ENCODE peak calls at places on chromosomes 12 and 14, in five cellular contexts. T is stomach, P is suprapubic skin, D is mesothelial cell of epicardium, A is astrocyte. Y is an unnamed sample.

GRCh38 chr12:59927041-59927440 is 331.2 kb downstream of the SLC16A7 start:
- DNase-seq in A (peak), D (no peak), P (no peak), T (no peak), Y (no peak)

GRCh38 chr12:52650520-52651081 is 1.4 kb downstream of the KRT2 start:
- DNase-seq in D (no peak), A (no peak), P (no peak), T (no peak), Y (no peak)

GRCh38 chr12:51389302-51389999 is 1.8 kb downstream of the GALNT6 start:
- DNase-seq in T (peak), D (no peak), P (no peak), A (peak), Y (peak)

GRCh38 chr14:77140937-77141591 is 527 bp downstream of the ZDHHC22 start:
- DNase-seq in T (no peak), D (peak), P (no peak), A (peak), Y (no peak)

GRCh38 chr12:83049306-83049705 is 362.6 kb downstream of the TMTC2 start:
- DNase-seq in P (no peak), A (no peak), D (no peak), T (no peak), Y (no peak)

GRCh38 chr14:33954016-33954598 is 3.2 kb upstream of the EGLN3 start:
- DNase-seq in T (peak), P (no peak), A (no peak), D (no peak), Y (no peak)

GRCh38 chr14:74763803-74764531 is 851 bp downstream of the YLPM1 start:
- DNase-seq in P (no peak), A (peak), T (no peak), D (no peak), Y (peak)

GRCh38 chr14:28599191-28599590 is 167.4 kb upstream of the FOXG1 start:
- DNase-seq in A (no peak), T (no peak), D (no peak), P (no peak), Y (no peak)

GRCh38 chr12:110233212-110233903 is 47.7 kb upstream of the ATP2A2 start:
- DNase-seq in D (no peak), T (no peak), P (no peak), A (no peak), Y (no peak)

GRCh38 chr12:21942377-21942703 is 1.1 kb upstream of the ABCC9 start:
- DNase-seq in A (no peak), T (no peak), P (no peak), D (no peak), Y (no peak)

GRCh38 chr12:21940549-21940948 is 677 bp downstream of the ABCC9 start:
- DNase-seq in D (no peak), A (no peak), P (no peak), T (no peak), Y (no peak)

GRCh38 chr12:21939435-21939834 is 1.8 kb downstream of the ABCC9 start:
- DNase-seq in T (no peak), A (no peak), D (no peak), P (no peak), Y (no peak)

GRCh38 chr12:21940972-21941521 is at the start of gene ABCC9:
- DNase-seq in T (peak), D (no peak), A (peak), P (peak), Y (peak)

GRCh38 chr12:21941522-21942376 is 523 bp upstream of the ABCC9 start:
- DNase-seq in P (peak), D (no peak), A (peak), T (no peak), Y (no peak)
- TF ChIP-seq CTCF in P (no peak), D (no peak), A (peak), T (no peak), Y (no peak)

DNA sequence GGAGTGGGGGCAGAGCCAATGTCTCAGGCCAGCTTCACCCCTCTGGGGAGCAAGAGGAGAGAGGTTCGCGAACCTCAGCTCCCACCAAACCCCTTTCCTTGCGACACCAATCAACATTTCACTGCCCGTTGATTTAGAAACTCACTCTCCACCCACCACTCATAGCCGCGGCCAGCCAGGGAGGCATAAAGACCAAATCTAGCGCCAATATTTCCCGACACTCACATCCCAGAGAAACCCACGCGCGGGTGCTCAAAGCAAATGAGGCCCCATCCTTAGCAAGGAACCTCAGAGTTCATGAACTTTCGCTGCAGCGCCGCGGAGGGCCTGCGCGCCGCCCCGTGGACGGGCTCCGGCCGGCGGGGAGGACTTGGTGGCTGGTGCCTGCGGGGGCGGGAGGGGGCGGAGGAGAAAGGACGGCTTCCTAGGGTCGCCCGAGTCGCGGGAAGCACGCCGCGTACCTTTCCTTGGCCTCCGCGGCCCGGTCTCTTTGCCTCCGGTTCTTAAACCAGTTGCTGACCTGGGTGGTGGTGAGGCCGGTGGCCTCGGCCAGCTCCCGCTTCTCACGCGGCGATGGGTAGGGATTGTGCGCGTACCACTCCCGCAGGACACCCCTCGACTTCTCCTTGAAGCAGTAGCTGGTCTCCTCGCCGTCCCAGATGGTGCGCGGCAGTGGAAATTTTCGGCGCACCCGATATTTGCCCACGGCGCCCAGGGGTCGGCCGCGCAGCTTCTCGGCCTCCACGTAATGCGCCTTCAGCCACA is 926 bp downstream of the SIX1 start:
- DNase-seq in D (no peak), T (no peak), A (no peak), P (no peak), Y (no peak)
- TF ChIP-seq CTCF in D (no peak), T (no peak), A (no peak), P (no peak), Y (no peak)

GRCh38 chr12:46373303-46374182 is 970 bp upstream of the SLC38A2 start:
- DNase-seq in A (no peak), D (peak), T (peak), P (peak), Y (peak)
- TF ChIP-seq CTCF in A (peak), D (no peak), T (no peak), P (no peak), Y (no peak)

GRCh38 chr12:117641885-117642284 is 280.5 kb upstream of the NOS1 start:
- DNase-seq in T (no peak), D (no peak), A (no peak), P (no peak), Y (no peak)
- TF ChIP-seq CTCF in T (no peak), D (no peak), A (no peak), P (no peak), Y (no peak)

GRCh38 chr12:12890492-12890814 is 909 bp upstream of the GPRC5A start:
- DNase-seq in A (no peak), D (no peak), T (peak), P (no peak), Y (no peak)
- TF ChIP-seq CTCF in A (no peak), D (no peak), T (no peak), P (no peak), Y (no peak)

GRCh38 chr12:26806556-26806955 is 26.4 kb downstream of the ITPR2 start:
- DNase-seq in A (no peak), P (no peak), T (no peak), D (no peak), Y (no peak)
- TF ChIP-seq CTCF in A (no peak), P (no peak), T (no peak), D (no peak), Y (no peak)

GRCh38 chr14:61326847-61327246 is 5.5 kb downstream of the PRKCH start:
- DNase-seq in P (no peak), D (no peak), A (no peak), T (peak), Y (no peak)
- TF ChIP-seq CTCF in P (no peak), D (no peak), A (no peak), T (no peak), Y (no peak)

GRCh38 chr12:100877776-100878175 is 83.2 kb downstream of the ANO4 start:
- DNase-seq in D (no peak), A (no peak), T (no peak), P (no peak), Y (no peak)
- TF ChIP-seq CTCF in D (peak), A (peak), T (no peak), P (no peak), Y (no peak)

GRCh38 chr14:97777622-97778021 is 980.4 kb downstream of the VRK1 start:
- DNase-seq in A (no peak), P (no peak), D (no peak), T (no peak), Y (peak)
- TF ChIP-seq CTCF in A (no peak), P (no peak), D (no peak), T (no peak), Y (no peak)

GRCh38 chr14:92135269-92135668 is 13.5 kb downstream of the CPSF2 start:
- DNase-seq in T (no peak), P (no peak), D (no peak), A (peak), Y (no peak)
- TF ChIP-seq CTCF in T (no peak), P (peak), D (peak), A (peak), Y (peak)